ENCODE peak calls at places on chromosomes 1 and 21, in ten cellular contexts. U, O, G, B, H, W, K, F, M and V are unnamed samples.

GRCh38 chr1:168084396-168085231 is 52.1 kb downstream of the GPR161 start:
- DNase-seq in U (peak), F (peak), M (peak), K (peak), W (peak), G (peak), O (peak), H (peak), B (no peak), V (peak)

GRCh38 chr1:116110507-116111195 is 548 bp upstream of the MAB21L3 start:
- DNase-seq in G (no peak), F (no peak), W (no peak), K (no peak), O (no peak), B (no peak), U (no peak), M (no peak), H (no peak), V (no peak)

GRCh38 chr1:93579891-93580290 is 101.7 kb downstream of the BCAR3 start:
- DNase-seq in K (no peak), O (peak), F (no peak), B (no peak), G (no peak), W (no peak), H (no peak), M (no peak), U (peak), V (no peak)

GRCh38 chr1:88655685-88656299 is 28.3 kb upstream of the PKN2 start:
- DNase-seq in W (no peak), F (no peak), M (no peak), H (no peak), O (no peak), B (peak), K (no peak), U (peak), G (no peak), V (no peak)

GRCh38 chr1:32250893-32251716 is at the start of gene LCK:
- DNase-seq in M (no peak), B (no peak), W (peak), O (no peak), U (no peak), G (no peak), F (peak), K (peak), H (peak), V (peak)

GRCh38 chr1:15430787-15431570 is 7.3 kb upstream of the CTRC start:
- DNase-seq in U (no peak), H (peak), M (peak), F (peak), G (peak), W (peak), K (peak), B (peak), O (peak), V (peak)

GRCh38 chr1:61337981-61338848 is 255.9 kb downstream of the NFIA start:
- DNase-seq in M (peak), K (peak), H (no peak), G (no peak), B (peak), F (no peak), U (peak), W (no peak), O (peak), V (no peak)

GRCh38 chr1:28718601-28719331 is 18.0 kb upstream of the YTHDF2 start:
- DNase-seq in H (no peak), U (peak), W (no peak), M (no peak), G (no peak), B (no peak), O (peak), K (no peak), F (no peak), V (no peak)

GRCh38 chr1:215005656-215006335 is 76.7 kb upstream of the KCNK2 start:
- DNase-seq in G (no peak), B (no peak), F (no peak), O (no peak), K (no peak), W (no peak), M (no peak), H (no peak), U (no peak), V (no peak)

GRCh38 chr1:147246910-147247655 is 4.6 kb downstream of the CHD1L start:
- DNase-seq in W (no peak), B (peak), F (no peak), G (no peak), U (no peak), M (no peak), K (no peak), O (no peak), H (no peak), V (no peak)

GRCh38 chr21:14119038-14119437 is 91.7 kb downstream of the LIPI start:
- DNase-seq in H (no peak), M (no peak), U (no peak), B (no peak), O (no peak), W (no peak), F (no peak), K (no peak), G (no peak), V (no peak)

GRCh38 chr1:45972621-45973020 is 159.8 kb downstream of the PIK3R3 start:
- DNase-seq in W (no peak), U (no peak), H (no peak), B (no peak), F (no peak), M (no peak), O (no peak), G (no peak), K (no peak), V (no peak)

GRCh38 chr1:110756506-110756905 is 81.8 kb upstream of the KCNA3 start:
- DNase-seq in B (peak), H (no peak), G (no peak), O (no peak), F (no peak), K (peak), W (no peak), U (no peak), M (no peak), V (no peak)

GRCh38 chr1:233614743-233615521 is 1.0 kb downstream of the KCNK1 start:
- DNase-seq in G (no peak), B (no peak), F (no peak), K (no peak), M (no peak), H (no peak), W (no peak), U (no peak), O (no peak), V (no peak)

GRCh38 chr1:183942933-183943693 is 94.4 kb downstream of the COLGALT2 start:
- DNase-seq in O (no peak), M (no peak), K (no peak), U (peak), B (peak), F (no peak), G (no peak), W (no peak), H (no peak), V (no peak)

GRCh38 chr1:64915381-64916274 is 50.7 kb downstream of the JAK1 start:
- DNase-seq in H (no peak), K (no peak), G (no peak), W (no peak), O (no peak), M (peak), B (no peak), F (no peak), U (peak), V (no peak)

GRCh38 chr1:3261007-3261968 is 192.3 kb downstream of the PRDM16 start:
- DNase-seq in O (no peak), F (no peak), H (no peak), G (no peak), K (no peak), U (no peak), B (no peak), M (no peak), W (no peak), V (no peak)

GRCh38 chr1:85374160-85374559 is 90.8 kb downstream of the DDAH1 start:
- DNase-seq in K (no peak), B (no peak), G (no peak), H (no peak), F (no peak), M (no peak), O (no peak), U (peak), W (no peak), V (no peak)

GRCh38 chr1:208219098-208219658 is 25.0 kb downstream of the PLXNA2 start:
- DNase-seq in H (no peak), U (no peak), G (no peak), F (no peak), M (no peak), W (no peak), K (no peak), O (no peak), B (no peak), V (no peak)

GRCh38 chr1:207941664-207942063 is 30.7 kb upstream of the CD34 start:
- DNase-seq in H (no peak), W (no peak), B (peak), M (peak), F (no peak), G (no peak), U (peak), O (peak), K (no peak), V (no peak)

GRCh38 chr1:54006508-54006907 is 11.5 kb downstream of the LDLRAD1 start:
- DNase-seq in O (no peak), F (no peak), M (no peak), W (no peak), H (no peak), K (no peak), U (no peak), B (no peak), G (no peak), V (no peak)

GRCh38 chr1:247855911-247856310 is 1.1 kb upstream of the TRIM58 start:
- DNase-seq in U (no peak), G (no peak), B (no peak), F (no peak), K (no peak), H (no peak), O (no peak), M (no peak), W (no peak), V (no peak)

GRCh38 chr21:37496972-37497371 is 130.4 kb downstream of the DYRK1A start:
- DNase-seq in B (no peak), O (no peak), G (no peak), M (no peak), H (no peak), W (no peak), U (peak), K (no peak), F (no peak), V (no peak)

GRCh38 chr1:38005195-38006007 is at the start of gene FHL3:
- DNase-seq in W (no peak), M (peak), F (no peak), O (peak), U (peak), B (no peak), K (peak), H (peak), G (no peak), V (no peak)

GRCh38 chr1:225511828-225512381 is 84.1 kb upstream of the LBR start:
- DNase-seq in G (no peak), O (no peak), F (no peak), B (no peak), M (no peak), K (no peak), H (no peak), U (no peak), W (no peak), V (no peak)

GRCh38 chr1:35287807-35288640 is 19.5 kb downstream of the ZMYM4 start:
- DNase-seq in M (no peak), W (no peak), G (no peak), O (no peak), H (no peak), F (no peak), K (no peak), B (no peak), U (peak), V (no peak)

GRCh38 chr1:180691322-180691721 is 59.5 kb downstream of the XPR1 start:
- DNase-seq in W (no peak), U (no peak), H (no peak), F (no peak), K (no peak), B (peak), G (no peak), M (no peak), O (no peak), V (no peak)

GRCh38 chr1:165350861-165351260 is 5.7 kb downstream of the LMX1A start:
- DNase-seq in H (no peak), K (no peak), W (no peak), O (no peak), F (no peak), G (no peak), M (no peak), B (no peak), U (no peak), V (no peak)

GRCh38 chr1:31434979-31435378 is 22.0 kb downstream of the SERINC2 start:
- DNase-seq in G (no peak), M (peak), F (no peak), H (no peak), B (no peak), K (no peak), U (no peak), W (no peak), O (no peak), V (no peak)

GRCh38 chr1:205140113-205140512 is 18.3 kb upstream of the RBBP5 start:
- DNase-seq in K (no peak), W (no peak), U (no peak), O (no peak), G (no peak), H (no peak), M (no peak), B (no peak), F (no peak), V (no peak)

GRCh38 chr1:92769856-92770255 is 15.1 kb downstream of the EVI5 start:
- DNase-seq in G (no peak), F (no peak), W (no peak), B (no peak), O (no peak), U (no peak), K (no peak), M (no peak), H (no peak), V (no peak)

GRCh38 chr1:64357376-64357775 is 112.6 kb upstream of the CACHD1 start:
- DNase-seq in H (no peak), O (no peak), W (no peak), F (no peak), M (no peak), G (no peak), U (no peak), K (no peak), B (no peak), V (no peak)

GRCh38 chr1:114296413-114296812 is 142.7 kb upstream of the SYT6 start:
- DNase-seq in F (no peak), M (no peak), B (no peak), G (no peak), U (no peak), H (no peak), O (no peak), K (no peak), W (no peak), V (no peak)

GRCh38 chr1:33055210-33055991 is 18.7 kb upstream of the AK2 start:
- DNase-seq in K (peak), W (peak), G (no peak), B (peak), F (peak), O (peak), M (peak), U (peak), H (no peak), V (no peak)

GRCh38 chr1:162412002-162412401 is at the start of gene SH2D1B:
- DNase-seq in M (no peak), W (no peak), B (no peak), H (no peak), U (peak), F (no peak), G (peak), K (no peak), O (no peak), V (no peak)

GRCh38 chr1:205629751-205630150 is 2.1 kb downstream of the ELK4 start:
- DNase-seq in K (no peak), F (no peak), B (no peak), U (no peak), M (no peak), W (no peak), G (no peak), H (no peak), O (no peak), V (no peak)

GRCh38 chr1:151251656-151252470 is 2.7 kb upstream of the PSMD4 start:
- DNase-seq in U (peak), W (peak), H (peak), K (peak), B (peak), M (peak), F (peak), O (peak), G (peak), V (peak)

GRCh38 chr1:244118087-244118761 is 67.1 kb downstream of the ZBTB18 start:
- DNase-seq in G (no peak), H (no peak), M (no peak), F (no peak), B (no peak), O (no peak), U (no peak), W (no peak), K (no peak), V (no peak)

GRCh38 chr1:22117851-22118250 is 25.0 kb downstream of the WNT4 start:
- DNase-seq in H (no peak), W (no peak), B (no peak), G (no peak), U (peak), F (no peak), M (peak), O (no peak), K (no peak), V (no peak)

GRCh38 chr1:79775402-79775801 is 768.9 kb upstream of the ADGRL4 start:
- DNase-seq in K (no peak), B (no peak), M (no peak), W (no peak), O (no peak), G (no peak), H (no peak), U (no peak), F (no peak), V (no peak)